ENCODE peak calls at places on chromosomes 13 and 19, in nine cellular contexts. One of them, this sample, is unnamed.

GRCh38 chr19:4445963-4446668 is 11.5 kb downstream of the UBXN6 start:
- DNase-seq in omental fat pad: no peak
- DNase-seq in NCI-H1092 treated with DMSO at 0.1 percent for 48 hours: no peak
- DNase-seq in EH: no peak
- DNase-seq in BE2C: no peak
- DNase-seq in effector CD4-positive, alpha-beta T cell: no peak
- DNase-seq in A172: no peak
- DNase-seq in uterus: no peak
- DNase-seq in anterior cingulate cortex: no peak
- DNase-seq in this sample: no peak

GRCh38 chr13:21074601-21075302 is 13.4 kb upstream of the LATS2 start:
- DNase-seq in NCI-H1092 treated with DMSO at 0.1 percent for 48 hours: no peak
- DNase-seq in effector CD4-positive, alpha-beta T cell: no peak
- DNase-seq in BE2C: no peak
- DNase-seq in anterior cingulate cortex: no peak
- DNase-seq in EH: no peak
- DNase-seq in A172: no peak
- DNase-seq in uterus: peak
- DNase-seq in omental fat pad: no peak
- DNase-seq in this sample: no peak

GRCh38 chr13:23847545-23847944 is 41.7 kb downstream of the MIPEP start:
- DNase-seq in uterus: no peak
- DNase-seq in BE2C: no peak
- DNase-seq in anterior cingulate cortex: no peak
- DNase-seq in A172: no peak
- DNase-seq in omental fat pad: no peak
- DNase-seq in NCI-H1092 treated with DMSO at 0.1 percent for 48 hours: no peak
- DNase-seq in effector CD4-positive, alpha-beta T cell: no peak
- DNase-seq in EH: no peak
- DNase-seq in this sample: no peak

GRCh38 chr13:33284016-33284415 is 1.5 kb downstream of the STARD13 start:
- DNase-seq in EH: peak
- DNase-seq in omental fat pad: no peak
- DNase-seq in anterior cingulate cortex: no peak
- DNase-seq in A172: no peak
- DNase-seq in effector CD4-positive, alpha-beta T cell: no peak
- DNase-seq in uterus: no peak
- DNase-seq in NCI-H1092 treated with DMSO at 0.1 percent for 48 hours: no peak
- DNase-seq in BE2C: no peak
- DNase-seq in this sample: no peak

GRCh38 chr19:35211545-35212230 is 16.9 kb downstream of the FAM187B start:
- DNase-seq in EH: no peak
- DNase-seq in anterior cingulate cortex: no peak
- DNase-seq in uterus: peak
- DNase-seq in A172: no peak
- DNase-seq in omental fat pad: no peak
- DNase-seq in effector CD4-positive, alpha-beta T cell: peak
- DNase-seq in BE2C: no peak
- DNase-seq in NCI-H1092 treated with DMSO at 0.1 percent for 48 hours: no peak
- DNase-seq in this sample: no peak

GRCh38 chr19:19615086-19615485 is 3.4 kb downstream of the PBX4 start:
- DNase-seq in BE2C: no peak
- DNase-seq in omental fat pad: no peak
- DNase-seq in effector CD4-positive, alpha-beta T cell: no peak
- DNase-seq in EH: peak
- DNase-seq in NCI-H1092 treated with DMSO at 0.1 percent for 48 hours: no peak
- DNase-seq in A172: peak
- DNase-seq in anterior cingulate cortex: no peak
- DNase-seq in uterus: no peak
- DNase-seq in this sample: no peak

GRCh38 chr19:47417746-47418594 is 1.4 kb downstream of the MEIS3 start:
- DNase-seq in EH: no peak
- DNase-seq in uterus: no peak
- DNase-seq in effector CD4-positive, alpha-beta T cell: no peak
- DNase-seq in NCI-H1092 treated with DMSO at 0.1 percent for 48 hours: no peak
- DNase-seq in omental fat pad: no peak
- DNase-seq in anterior cingulate cortex: peak
- DNase-seq in A172: no peak
- DNase-seq in BE2C: no peak
- DNase-seq in this sample: no peak

GRCh38 chr13:84263354-84264069 is 381.2 kb upstream of the SLITRK1 start:
- DNase-seq in uterus: no peak
- DNase-seq in effector CD4-positive, alpha-beta T cell: no peak
- DNase-seq in NCI-H1092 treated with DMSO at 0.1 percent for 48 hours: no peak
- DNase-seq in anterior cingulate cortex: no peak
- DNase-seq in A172: no peak
- DNase-seq in BE2C: no peak
- DNase-seq in omental fat pad: no peak
- DNase-seq in EH: no peak
- DNase-seq in this sample: no peak

GRCh38 chr13:71773534-71773933 is 93.5 kb downstream of the DACH1 start:
- DNase-seq in effector CD4-positive, alpha-beta T cell: no peak
- DNase-seq in BE2C: no peak
- DNase-seq in A172: no peak
- DNase-seq in uterus: no peak
- DNase-seq in NCI-H1092 treated with DMSO at 0.1 percent for 48 hours: no peak
- DNase-seq in anterior cingulate cortex: no peak
- DNase-seq in omental fat pad: no peak
- DNase-seq in EH: no peak
- DNase-seq in this sample: no peak

GRCh38 chr13:113657851-113658741 is at the start of gene ATP4B:
- DNase-seq in effector CD4-positive, alpha-beta T cell: no peak
- DNase-seq in BE2C: peak
- DNase-seq in A172: no peak
- DNase-seq in anterior cingulate cortex: no peak
- DNase-seq in EH: no peak
- DNase-seq in NCI-H1092 treated with DMSO at 0.1 percent for 48 hours: no peak
- DNase-seq in omental fat pad: no peak
- DNase-seq in uterus: peak
- DNase-seq in this sample: no peak

GRCh38 chr13:45242070-45242469 is 41.2 kb upstream of the KCTD4 start:
- DNase-seq in A172: no peak
- DNase-seq in BE2C: peak
- DNase-seq in uterus: no peak
- DNase-seq in NCI-H1092 treated with DMSO at 0.1 percent for 48 hours: peak
- DNase-seq in effector CD4-positive, alpha-beta T cell: no peak
- DNase-seq in anterior cingulate cortex: no peak
- DNase-seq in EH: peak
- DNase-seq in omental fat pad: no peak
- DNase-seq in this sample: peak

GRCh38 chr19:35702223-35703012 is 1.9 kb upstream of the ZBTB32 start:
- DNase-seq in EH: peak
- DNase-seq in NCI-H1092 treated with DMSO at 0.1 percent for 48 hours: peak
- DNase-seq in A172: peak
- DNase-seq in omental fat pad: peak
- DNase-seq in effector CD4-positive, alpha-beta T cell: peak
- DNase-seq in uterus: peak
- DNase-seq in BE2C: peak
- DNase-seq in anterior cingulate cortex: peak
- DNase-seq in this sample: peak